ENCODE peak calls at places on chromosomes 5 and 9, in four cellular contexts. I is right atrium auricular region, T is mammary epithelial cell, F is brain microvascular endothelial cell. Q is an unnamed sample.

GRCh38 chr5:76942581-76942980 is 10.3 kb upstream of the CRHBP start:
- DNase-seq in F (peak; percentile 88), I (no peak), T (peak; percentile 80), Q (peak; percentile 45)

GRCh38 chr5:59086024-59086423 is 503.1 kb downstream of the RAB3C start:
- DNase-seq in T (no peak), I (no peak), F (no peak), Q (no peak)

GRCh38 chr5:67588389-67588788 is 391.8 kb upstream of the CD180 start:
- DNase-seq in I (no peak), F (no peak), T (no peak), Q (no peak)

GRCh38 chr5:58887721-58888409 is 305.0 kb downstream of the RAB3C start:
- DNase-seq in F (no peak), I (peak; percentile 89), T (no peak), Q (no peak)

GRCh38 chr5:122907238-122907637 is 61.8 kb downstream of the SNX24 start:
- DNase-seq in T (peak; percentile 47), F (peak; percentile 24), I (no peak), Q (peak; percentile 58)

GRCh38 chr9:84397822-84398221 is 57.3 kb upstream of the SLC28A3 start:
- DNase-seq in I (no peak), T (peak; percentile 26), F (peak; percentile 53), Q (peak; percentile 78)

GRCh38 chr5:161258438-161258837 is 288.1 kb downstream of the GABRB2 start:
- DNase-seq in I (no peak), T (no peak), F (no peak), Q (no peak)

GRCh38 chr5:83102581-83102980 is 25.2 kb downstream of the XRCC4 start:
- DNase-seq in F (peak; percentile 13), I (no peak), T (no peak), Q (no peak)

GRCh38 chr9:14062449-14063187 is 251.3 kb downstream of the NFIB start:
- DNase-seq in T (peak; percentile 74), F (peak; percentile 62), I (no peak), Q (peak; percentile 13)

GRCh38 chr5:145362261-145362660 is 472.9 kb downstream of the PRELID2 start:
- DNase-seq in I (no peak), F (peak; percentile 83), T (peak; percentile 70), Q (peak; percentile 90)

GRCh38 chr9:27489087-27489876 is 34.8 kb upstream of the IFNK start:
- DNase-seq in F (no peak), I (no peak), T (no peak), Q (no peak)

GRCh38 chr5:36882250-36882649 is 5.7 kb downstream of the NIPBL start:
- DNase-seq in T (no peak), F (no peak), I (no peak), Q (no peak)

GRCh38 chr9:71270554-71270953 is 149.1 kb upstream of the TRPM3 start:
- DNase-seq in I (no peak), T (peak; percentile 40), F (no peak), Q (no peak)

GRCh38 chr5:81856948-81857928 is 106.3 kb upstream of the SSBP2 start:
- DNase-seq in T (peak; percentile 19), F (no peak), I (peak; percentile 75), Q (no peak)

GRCh38 chr5:64635056-64635686 is 55.1 kb upstream of the SHISAL2B start:
- DNase-seq in I (no peak), F (no peak), T (peak; percentile 14), Q (peak; percentile 24)

GRCh38 chr5:134550271-134551214 is 25.1 kb downstream of the JADE2 start:
- DNase-seq in I (no peak), T (no peak), F (no peak), Q (no peak)

GRCh38 chr5:179795863-179796833 is 2.4 kb downstream of the LTC4S start:
- DNase-seq in I (peak; percentile 78), F (peak; percentile 37), T (peak; percentile 86), Q (peak; percentile 77)

GRCh38 chr5:154198611-154199230 is 8.2 kb downstream of the GALNT10 start:
- DNase-seq in T (peak; percentile 70), I (no peak), F (peak; percentile 80), Q (peak; percentile 87)

GRCh38 chr9:134459164-134459563 is 132.9 kb downstream of the RXRA start:
- DNase-seq in F (no peak), T (no peak), I (no peak), Q (no peak)

GRCh38 chr9:125540497-125540896 is 166.5 kb downstream of the MAPKAP1 start:
- DNase-seq in F (no peak), I (no peak), T (peak; percentile 74), Q (no peak)

GRCh38 chr9:35798658-35799366 is 7.4 kb downstream of the NPR2 start:
- DNase-seq in F (peak; percentile 31), I (no peak), T (peak; percentile 95), Q (peak; percentile 42)

GRCh38 chr9:121071356-121071755 is 3.4 kb upstream of the CNTRL start:
- DNase-seq in I (no peak), F (no peak), T (no peak), Q (no peak)

GRCh38 chr9:133615101-133615896 is 6.1 kb upstream of the FAM163B start:
- DNase-seq in I (no peak), F (no peak), T (no peak), Q (no peak)

GRCh38 chr9:114799441-114799840 is 6.4 kb downstream of the TNFSF15 start:
- DNase-seq in T (no peak), F (no peak), I (no peak), Q (no peak)

GRCh38 chr5:52356311-52356918 is 431.3 kb upstream of the ITGA1 start:
- DNase-seq in T (no peak), F (no peak), I (no peak), Q (peak; percentile 1)

GRCh38 chr5:54990751-54991349 is 5.5 kb upstream of the ESM1 start:
- DNase-seq in F (peak; percentile 39), I (no peak), T (peak; percentile 62), Q (peak; percentile 83)

GRCh38 chr5:176748073-176748966 is 62.0 kb upstream of the UNC5A start:
- DNase-seq in I (peak; percentile 51), T (peak; percentile 21), F (no peak), Q (no peak)

GRCh38 chr5:142568271-142568995 is 117.5 kb downstream of the FGF1 start:
- DNase-seq in T (no peak), I (no peak), F (peak; percentile 83), Q (no peak)

GRCh38 chr5:17748196-17748595 is 113.9 kb downstream of the TAF11L14 start:
- DNase-seq in I (no peak), F (no peak), T (peak; percentile 17), Q (no peak)

GRCh38 chr9:112601646-112602045 is 115.0 kb downstream of the KIAA1958 start:
- DNase-seq in F (no peak), I (no peak), T (no peak), Q (peak; percentile 21)

GRCh38 chr5:148397968-148398595 is 14.3 kb downstream of the FBXO38 start:
- DNase-seq in T (peak; percentile 33), F (no peak), I (no peak), Q (no peak)

GRCh38 chr9:136721339-136722092 is 9.1 kb downstream of the DIPK1B start:
- DNase-seq in T (peak; percentile 71), I (peak; percentile 89), F (peak; percentile 78), Q (peak; percentile 34)

GRCh38 chr5:159628703-159629102 is 287.6 kb upstream of the ADRA1B start:
- DNase-seq in I (no peak), F (no peak), T (no peak), Q (no peak)
- TF ChIP-seq CTCF in I (no peak), F (no peak), T (no peak), Q (no peak)

GRCh38 chr9:37035472-37036236 is 1.6 kb upstream of the PAX5 start:
- DNase-seq in T (no peak), I (no peak), F (no peak), Q (no peak)
- H3K4me3 ChIP-seq in T (no peak overlapping the region), I (peak overlapping the region; percentile 6), F (no peak overlapping the region), Q (no peak overlapping the region)

GRCh38 chr5:989961-990530 is 18.6 kb upstream of the NKD2 start:
- DNase-seq in I (peak; percentile 85), T (no peak), F (no peak), Q (no peak)
- TF ChIP-seq CTCF in I (peak; percentile 29), T (peak; percentile 30), F (no peak), Q (no peak)

GRCh38 chr5:124905256-124905655 is 158.8 kb upstream of the ZNF608 start:
- DNase-seq in I (no peak), T (no peak), F (no peak), Q (no peak)

GRCh38 chr5:124907098-124907644 is 160.7 kb upstream of the ZNF608 start:
- DNase-seq in F (no peak), I (no peak), T (peak; percentile 44), Q (peak; percentile 25)

GRCh38 chr5:124905756-124906155 is 159.3 kb upstream of the ZNF608 start:
- DNase-seq in T (no peak), I (no peak), F (no peak), Q (no peak)

GRCh38 chr5:124908603-124909451 is 162.4 kb upstream of the ZNF608 start:
- DNase-seq in I (no peak), F (no peak), T (peak; percentile 45), Q (peak; percentile 29)

GRCh38 chr5:124906339-124907097 is 160.1 kb upstream of the ZNF608 start:
- DNase-seq in T (peak; percentile 32), F (peak; percentile 64), I (peak; percentile 75), Q (peak; percentile 80)
- H3K4me3 ChIP-seq in T (no peak overlapping the region), F (no peak overlapping the region), I (no peak overlapping the region), Q (no peak overlapping the region)

GRCh38 chr5:135553688-135554462 is 18.1 kb upstream of the NEUROG1 start:
- DNase-seq in F (peak; percentile 21), T (peak; percentile 49), I (no peak), Q (peak; percentile 21)
- TF ChIP-seq CTCF in F (peak; percentile 63), T (peak; percentile 81), I (no peak), Q (peak; percentile 49)

Q was measured in AG10803.